ENCODE peak calls at places on chromosomes 3 and 15, in seven cellular contexts. W is choroid plexus epithelial cell, V is dorsolateral prefrontal cortex, D is skeletal muscle cell, F is prostate gland, U is A549, L is hepatocyte. P is an unnamed sample.
A peak's percentile ranks its signal among the peaks of the same experiment; 100 is the strongest.

GRCh38 chr3:188126931-188127330 is 27.0 kb upstream of the LPP start:
- DNase-seq in V (no peak), D (no peak), W (no peak), F (no peak), L (no peak), U (no peak), P (no peak)

GRCh38 chr3:78917541-78917940 is 850.3 kb downstream of the ROBO1 start:
- DNase-seq in D (peak; percentile 57), F (no peak), V (no peak), L (no peak), W (peak; percentile 32), U (no peak), P (no peak)

GRCh38 chr3:170749765-170750477 is 120.1 kb downstream of the RPL22L1 start:
- DNase-seq in U (no peak), W (no peak), L (no peak), V (no peak), F (no peak), D (no peak), P (no peak)

GRCh38 chr3:171251842-171252241 is 208.4 kb downstream of the TNIK start:
- DNase-seq in F (no peak), W (peak; percentile 44), L (no peak), D (no peak), V (no peak), U (no peak), P (no peak)

GRCh38 chr3:179321585-179322322 is 1.1 kb upstream of the ZNF639 start:
- DNase-seq in V (peak; percentile 65), F (no peak), U (peak; percentile 48), W (peak; percentile 77), D (no peak), L (peak; percentile 49), P (peak; percentile 28)

GRCh38 chr15:45645026-45645980 is 10.5 kb downstream of the SQOR start:
- DNase-seq in V (no peak), L (peak; percentile 57), F (no peak), W (peak; percentile 61), U (peak; percentile 79), D (peak; percentile 51), P (no peak)

GRCh38 chr3:151087648-151088047 is 2.2 kb downstream of the MED12L start:
- DNase-seq in V (no peak), U (no peak), W (no peak), D (no peak), F (no peak), L (no peak), P (no peak)

GRCh38 chr3:38511546-38511945 is 15.4 kb downstream of the EXOG start:
- DNase-seq in V (no peak), L (no peak), D (no peak), W (no peak), F (no peak), U (no peak), P (no peak)

GRCh38 chr15:101480613-101481380 is 8.7 kb downstream of the PCSK6 start:
- DNase-seq in V (peak; percentile 21), D (no peak), L (no peak), W (no peak), U (no peak), F (no peak), P (no peak)

GRCh38 chr3:175608351-175608750 is 749.2 kb downstream of the NAALADL2 start:
- DNase-seq in W (no peak), F (no peak), D (no peak), U (no peak), V (no peak), L (no peak), P (no peak)

GRCh38 chr3:5096368-5096767 is 25.7 kb upstream of the ARL8B start:
- DNase-seq in W (peak; percentile 55), V (no peak), U (no peak), D (no peak), L (no peak), F (no peak), P (no peak)

GRCh38 chr3:49899815-49900214 is 3.9 kb downstream of the MST1R start:
- DNase-seq in U (no peak), L (no peak), W (peak; percentile 43), D (no peak), V (no peak), F (no peak), P (no peak)

GRCh38 chr3:27752926-27753325 is 30.8 kb upstream of the EOMES start:
- DNase-seq in U (no peak), D (no peak), V (no peak), W (no peak), L (no peak), F (no peak), P (no peak)

GRCh38 chr3:11699083-11699427 is 55.3 kb upstream of the VGLL4 start:
- DNase-seq in F (no peak), U (no peak), L (no peak), D (no peak), W (peak; percentile 43), V (no peak), P (no peak)

GRCh38 chr3:186287723-186288122 is 74.3 kb downstream of the DGKG start:
- DNase-seq in D (peak; percentile 87), V (no peak), F (no peak), W (peak; percentile 93), U (no peak), L (no peak), P (peak; percentile 83)

GRCh38 chr15:69154026-69154425 is 6.4 kb upstream of the GLCE start:
- DNase-seq in V (no peak), U (no peak), L (no peak), F (no peak), D (no peak), W (peak; percentile 53), P (no peak)

GRCh38 chr3:24523988-24524727 is 29.5 kb upstream of the THRB start:
- DNase-seq in U (no peak), F (no peak), L (peak; percentile 47), V (no peak), D (no peak), W (no peak), P (no peak)

GRCh38 chr3:108125550-108126071 is 34.8 kb upstream of the CD47 start:
- DNase-seq in U (no peak), L (no peak), F (no peak), D (no peak), W (no peak), V (no peak), P (no peak)

GRCh38 chr15:90807074-90807646 is 61.2 kb upstream of the FURIN start:
- DNase-seq in D (no peak), U (no peak), V (no peak), W (no peak), F (no peak), L (no peak), P (no peak)

GRCh38 chr15:63181658-63182057 is 7.7 kb upstream of the RAB8B start:
- DNase-seq in L (no peak), U (no peak), V (no peak), F (no peak), W (no peak), D (no peak), P (no peak)

GRCh38 chr3:171329759-171330158 is 130.4 kb downstream of the TNIK start:
- DNase-seq in V (no peak), U (no peak), F (no peak), D (no peak), L (no peak), W (no peak), P (no peak)

GRCh38 chr15:68177747-68178146 is 27.4 kb downstream of the CALML4 start:
- DNase-seq in F (no peak), W (peak; percentile 80), L (no peak), U (no peak), V (no peak), D (peak; percentile 16), P (no peak)

GRCh38 chr15:27054426-27054825 is 83.4 kb downstream of the GABRG3 start:
- DNase-seq in L (no peak), V (no peak), U (no peak), W (no peak), F (no peak), D (no peak), P (no peak)

GRCh38 chr3:127078626-127079025 is 95.7 kb downstream of the PLXNA1 start:
- DNase-seq in L (no peak), U (no peak), D (no peak), W (no peak), F (no peak), V (no peak), P (no peak)

GRCh38 chr3:4656059-4656458 is 162.9 kb downstream of the ITPR1 start:
- DNase-seq in U (peak; percentile 77), D (peak; percentile 41), V (peak; percentile 69), F (peak; percentile 46), W (peak; percentile 91), L (peak; percentile 83), P (peak; percentile 75)

GRCh38 chr15:41621200-41622193 is 38.7 kb upstream of the MGA start:
- DNase-seq in D (peak; percentile 53), V (peak; percentile 83), L (peak; percentile 89), W (peak; percentile 91), U (peak; percentile 93), F (peak; percentile 67), P (peak; percentile 75)
- H3K4me3 ChIP-seq in D (peak overlapping the region; percentile 58), V (peak overlapping the region; percentile 64), L (peak overlapping the region; percentile 53), W (peak overlapping the region; percentile 62), U (peak overlapping the region; percentile 58), F (peak overlapping the region; percentile 45), P (peak overlapping the region; percentile 57)

DNA sequence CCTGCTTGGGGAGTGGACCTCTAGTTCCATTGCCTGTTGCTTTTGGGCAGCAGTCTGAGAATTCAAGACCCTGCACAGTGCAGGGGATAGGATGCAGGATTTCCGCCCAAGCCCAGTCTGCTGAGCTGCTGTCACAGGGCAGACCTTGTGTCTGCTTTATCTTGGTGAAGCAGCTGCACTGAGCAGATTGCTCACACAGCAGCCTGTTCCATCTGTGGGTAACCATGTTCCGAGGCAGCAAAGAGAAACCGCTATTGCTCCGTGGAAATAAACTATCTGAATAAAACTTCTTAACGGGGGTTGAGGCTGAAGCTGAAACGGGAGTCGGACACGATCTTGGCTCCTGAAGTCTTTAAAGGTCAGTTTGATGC is 202.3 kb downstream of the AKAP13 start:
- DNase-seq in D (no peak), F (no peak), W (peak; percentile 78), V (no peak), U (no peak), L (peak; percentile 22), P (no peak)
- H3K4me3 ChIP-seq in D (peak overlapping the region; percentile 39), F (peak overlapping the region; percentile 5), W (peak overlapping the region; percentile 41), V (peak overlapping the region; percentile 27), U (peak overlapping the region; percentile 48), L (no peak overlapping the region), P (no peak overlapping the region)

GRCh38 chr15:73679964-73680363 is 4.2 kb upstream of the CD276 start:
- DNase-seq in U (no peak), L (no peak), D (no peak), F (no peak), V (no peak), W (no peak), P (no peak)
- H3K4me3 ChIP-seq in U (no peak overlapping the region), L (no peak overlapping the region), D (no peak overlapping the region), F (no peak overlapping the region), V (no peak overlapping the region), W (no peak overlapping the region), P (no peak overlapping the region)

GRCh38 chr3:48502728-48503168 is 1.2 kb downstream of the SHISA5 start:
- DNase-seq in U (no peak), L (no peak), D (no peak), F (peak; percentile 67), V (peak; percentile 50), W (no peak), P (no peak)
- H3K4me3 ChIP-seq in U (no peak overlapping the region), L (no peak overlapping the region), D (peak overlapping the region; percentile 73), F (no peak overlapping the region), V (no peak overlapping the region), W (peak overlapping the region; percentile 74), P (peak overlapping the region; percentile 76)

P was measured in astrocyte of the cerebellum.